ENCODE peak calls at places on chromosomes 1 and 21, in five cellular contexts. X is non-pigmented ciliary epithelial cell; L is astrocyte of the cerebellum; F is CD8-positive, alpha-beta memory T cell; A is HFFc6. I is an unnamed sample.

GRCh38 chr1:55250399-55251075 is 35.4 kb upstream of the USP24 start:
- DNase-seq in X (no peak), L (no peak), F (no peak), A (peak), I (no peak)

GRCh38 chr1:206949208-206949607 is 2.9 kb upstream of the PIGR start:
- DNase-seq in X (no peak), L (no peak), F (no peak), A (no peak), I (no peak)

GRCh38 chr1:22457356-22457755 is 5.7 kb downstream of the ZBTB40 start:
- DNase-seq in X (no peak), L (no peak), F (no peak), A (no peak), I (no peak)

GRCh38 chr1:57421366-57421765 is 2.5 kb downstream of the DAB1 start:
- DNase-seq in X (no peak), L (no peak), F (no peak), A (no peak), I (no peak)

GRCh38 chr1:53408755-53409129 is 50.5 kb upstream of the DMRTB1 start:
- DNase-seq in X (no peak), L (no peak), F (no peak), A (no peak), I (no peak)

GRCh38 chr1:18942340-18942739 is 14.1 kb downstream of the IFFO2 start:
- DNase-seq in X (no peak), L (no peak), F (no peak), A (no peak), I (no peak)

GRCh38 chr21:36203603-36203889 is 46.9 kb downstream of the DOP1B start:
- DNase-seq in X (peak), L (peak), F (no peak), A (peak), I (no peak)

GRCh38 chr1:84259376-84259775 is 42.1 kb upstream of the SAMD13 start:
- DNase-seq in X (no peak), L (no peak), F (no peak), A (no peak), I (no peak)

GRCh38 chr1:223716302-223716862 is 4.0 kb downstream of the CAPN2 start:
- DNase-seq in X (no peak), L (no peak), F (peak), A (no peak), I (peak)

GRCh38 chr1:58573705-58574591 is 3.1 kb downstream of the TACSTD2 start:
- DNase-seq in X (no peak), L (no peak), F (no peak), A (no peak), I (no peak)

GRCh38 chr1:158999301-159000069 is 10.2 kb upstream of the IFI16 start:
- DNase-seq in X (peak), L (peak), F (no peak), A (peak), I (no peak)

GRCh38 chr1:7281821-7282220 is 489.3 kb upstream of the VAMP3 start:
- DNase-seq in X (no peak), L (peak), F (no peak), A (peak), I (no peak)

GRCh38 chr1:63746129-63746864 is 27.5 kb upstream of the ROR1 start:
- DNase-seq in X (peak), L (peak), F (no peak), A (peak), I (no peak)

GRCh38 chr1:12464627-12465056 is 153.4 kb downstream of the DHRS3 start:
- DNase-seq in X (peak), L (peak), F (no peak), A (peak), I (no peak)

GRCh38 chr1:169086603-169087455 is 19.7 kb upstream of the ATP1B1 start:
- DNase-seq in X (no peak), L (no peak), F (no peak), A (peak), I (no peak)

GRCh38 chr21:31282095-31282709 is 61.9 kb downstream of the TIAM1 start:
- DNase-seq in X (peak), L (peak), F (no peak), A (peak), I (no peak)

GRCh38 chr1:33338495-33339211 is 17.8 kb upstream of the A3GALT2 start:
- DNase-seq in X (peak), L (peak), F (no peak), A (peak), I (no peak)

GRCh38 chr21:18549214-18549905 is 145.8 kb upstream of the TMPRSS15 start:
- DNase-seq in X (peak), L (peak), F (no peak), A (no peak), I (no peak)

GRCh38 chr1:227541796-227542152 is 21.6 kb upstream of the ZNF678 start:
- DNase-seq in X (no peak), L (no peak), F (no peak), A (no peak), I (no peak)

GRCh38 chr21:42002421-42002958 is 7.7 kb downstream of the ZBTB21 start:
- DNase-seq in X (peak), L (peak), F (no peak), A (peak), I (no peak)

GRCh38 chr1:21914880-21915640 is 22.1 kb downstream of the HSPG2 start:
- DNase-seq in X (no peak), L (no peak), F (no peak), A (no peak), I (no peak)

GRCh38 chr1:54361342-54361741 is 44.9 kb downstream of the SSBP3 start:
- DNase-seq in X (no peak), L (no peak), F (no peak), A (no peak), I (no peak)

GRCh38 chr1:74334147-74334546 is 99.0 kb downstream of the TNNI3K start:
- DNase-seq in X (peak), L (no peak), F (no peak), A (no peak), I (no peak)

GRCh38 chr21:16117331-16117730 is 387.5 kb downstream of the USP25 start:
- DNase-seq in X (no peak), L (no peak), F (no peak), A (no peak), I (no peak)

GRCh38 chr1:64822621-64823020 is 77.7 kb downstream of the RAVER2 start:
- DNase-seq in X (no peak), L (no peak), F (no peak), A (peak), I (no peak)